ENCODE peak calls at places on chromosomes 6 and 20, in four cellular contexts. G is HepG2, D is GM12878, V is K562. J is an unnamed sample.

GRCh38 chr6:109420751-109421150 is 19.7 kb downstream of the PPIL6 start:
- DNase-seq in G (no peak), D (no peak), V (no peak), J (no peak)

GRCh38 chr6:105982761-105983600 is 103.2 kb upstream of the PRDM1 start:
- DNase-seq in G (no peak), D (no peak), V (no peak), J (no peak)

GRCh38 chr6:355809-356208 is 35.7 kb upstream of the IRF4 start:
- DNase-seq in G (no peak), D (no peak), V (no peak), J (no peak)

GRCh38 chr20:896626-897025 is 19.5 kb downstream of the ANGPT4 start:
- DNase-seq in G (no peak), D (no peak), V (no peak), J (no peak)

GRCh38 chr6:41427642-41428401 is 92.4 kb downstream of the NCR2 start:
- DNase-seq in G (peak), D (no peak), V (no peak), J (peak)

GRCh38 chr20:1569417-1569861 is 11.9 kb upstream of the SIRPD start:
- DNase-seq in G (peak), D (no peak), V (peak), J (no peak)

GRCh38 chr6:107511410-107512070 is 21.6 kb downstream of the SOBP start:
- DNase-seq in G (no peak), D (no peak), V (no peak), J (no peak)

GRCh38 chr6:99993533-99994251 is at the start of gene MCHR2:
- DNase-seq in G (no peak), D (no peak), V (no peak), J (peak)

GRCh38 chr20:11849270-11849920 is 68.3 kb upstream of the BTBD3 start:
- DNase-seq in G (no peak), D (no peak), V (no peak), J (no peak)

GRCh38 chr6:79307321-79308036 is 73.0 kb upstream of the HMGN3 start:
- DNase-seq in G (peak), D (no peak), V (no peak), J (no peak)

GRCh38 chr6:158660331-158660730 is 10.5 kb downstream of the SYTL3 start:
- DNase-seq in G (no peak), D (no peak), V (peak), J (peak)

GRCh38 chr6:37187321-37188022 is 17.5 kb downstream of the PIM1 start:
- DNase-seq in G (no peak), D (no peak), V (no peak), J (no peak)

GRCh38 chr6:170011233-170012142 is 260.1 kb downstream of the ERMARD start:
- DNase-seq in G (no peak), D (no peak), V (no peak), J (no peak)

GRCh38 chr20:10006461-10006860 is 28.3 kb upstream of the ANKEF1 start:
- DNase-seq in G (no peak), D (no peak), V (no peak), J (no peak)

GRCh38 chr20:45300961-45301360 is 5.7 kb upstream of the RBPJL start:
- DNase-seq in G (peak), D (no peak), V (peak), J (peak)

GRCh38 chr6:144434308-144434990 is 149.3 kb downstream of the UTRN start:
- DNase-seq in G (no peak), D (no peak), V (no peak), J (no peak)

GRCh38 chr6:170208651-170209353 is 82.1 kb downstream of the DLL1 start:
- DNase-seq in G (no peak), D (no peak), V (no peak), J (no peak)

GRCh38 chr6:87407531-87407895 is 259 bp upstream of the CFAP206 start:
- DNase-seq in G (no peak), D (no peak), V (no peak), J (no peak)

GRCh38 chr6:6881438-6882267 is 226.1 kb upstream of the RREB1 start:
- DNase-seq in G (no peak), D (no peak), V (no peak), J (no peak)

GRCh38 chr6:160428818-160429744 is 80.9 kb downstream of the SLC22A3 start:
- DNase-seq in G (no peak), D (no peak), V (no peak), J (peak)

GRCh38 chr20:36373089-36373488 is 67.0 kb downstream of the DLGAP4 start:
- DNase-seq in G (no peak), D (no peak), V (no peak), J (no peak)

GRCh38 chr6:166515072-166515810 is 71.2 kb downstream of the RAMACL start:
- DNase-seq in G (peak), D (no peak), V (peak), J (no peak)

GRCh38 chr6:116382587-116382986 is 11.8 kb downstream of the DSE start:
- DNase-seq in G (no peak), D (no peak), V (no peak), J (no peak)

GRCh38 chr6:26197736-26198625 is 110.8 kb downstream of the HFE start:
- DNase-seq in G (peak), D (no peak), V (no peak), J (no peak)

GRCh38 chr20:3141757-3142156 is 17.9 kb downstream of the FASTKD5 start:
- DNase-seq in G (no peak), D (no peak), V (no peak), J (no peak)

GRCh38 chr20:58421497-58421850 is 32.4 kb downstream of the VAPB start:
- DNase-seq in G (no peak), D (no peak), V (no peak), J (no peak)

GRCh38 chr6:168088161-168089106 is 9.4 kb upstream of the FRMD1 start:
- DNase-seq in G (peak), D (no peak), V (no peak), J (peak)
- TF ChIP-seq CBFB in G (no peak), D (no peak), V (no peak), J (no peak)

DNA sequence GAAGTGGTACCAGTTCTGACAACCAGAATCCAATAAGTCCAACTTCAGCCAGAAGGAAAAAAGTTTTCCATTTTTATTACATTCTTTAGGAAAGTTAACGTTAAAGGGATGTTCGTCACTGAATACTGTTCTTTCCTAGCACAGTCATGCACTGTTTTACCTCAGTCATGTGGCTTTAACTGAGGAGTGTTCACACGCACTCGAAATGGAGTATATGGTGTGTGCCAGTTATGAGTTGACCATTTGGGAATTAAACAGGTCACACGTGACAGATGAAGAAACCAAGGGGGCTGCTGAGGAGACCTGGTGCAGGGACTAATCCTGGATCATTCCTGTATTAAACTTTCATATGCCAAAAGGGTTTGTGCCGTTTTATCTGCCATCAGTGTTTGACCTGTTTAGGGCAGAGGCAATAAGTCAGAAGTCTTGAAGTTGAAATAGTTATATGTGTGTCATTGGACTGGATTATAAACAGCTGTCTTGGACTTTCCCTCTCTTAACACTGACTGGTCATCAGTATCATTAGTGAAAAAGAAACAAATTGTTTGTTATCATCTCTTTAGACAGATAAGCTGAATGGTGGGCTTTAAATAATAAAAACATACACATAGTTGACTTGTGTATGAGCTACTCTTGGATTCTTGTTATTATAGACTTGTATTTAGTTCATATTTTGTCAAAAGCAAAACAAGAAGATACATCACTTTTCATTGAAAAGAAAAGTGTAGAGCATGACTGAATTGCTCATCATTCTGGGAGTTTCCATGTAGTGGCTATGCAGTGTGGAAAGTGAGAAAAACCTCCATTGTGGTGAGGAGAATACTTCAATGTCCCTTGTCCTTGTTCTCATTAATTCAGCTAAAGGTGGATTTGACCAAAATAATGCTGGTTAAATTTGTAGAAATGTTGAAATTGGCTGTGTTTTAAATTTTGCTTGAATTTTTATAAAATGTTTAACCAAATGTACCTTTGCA is 123.5 kb upstream of the SAMD5 start:
- DNase-seq in G (no peak), D (no peak), V (no peak), J (no peak)
- TF ChIP-seq CREB1 in G (no peak), D (peak), V (no peak), J (no peak)

GRCh38 chr6:38799529-38800184 is 84.5 kb downstream of the DNAH8 start:
- DNase-seq in G (no peak), D (no peak), V (no peak), J (no peak)

GRCh38 chr6:38794682-38795081 is 79.6 kb downstream of the DNAH8 start:
- DNase-seq in G (no peak), D (no peak), V (no peak), J (no peak)

GRCh38 chr6:38796006-38796405 is 80.9 kb downstream of the DNAH8 start:
- DNase-seq in G (no peak), D (no peak), V (no peak), J (no peak)

GRCh38 chr6:38797391-38797790 is 82.3 kb downstream of the DNAH8 start:
- DNase-seq in G (no peak), D (no peak), V (no peak), J (no peak)

DNA sequence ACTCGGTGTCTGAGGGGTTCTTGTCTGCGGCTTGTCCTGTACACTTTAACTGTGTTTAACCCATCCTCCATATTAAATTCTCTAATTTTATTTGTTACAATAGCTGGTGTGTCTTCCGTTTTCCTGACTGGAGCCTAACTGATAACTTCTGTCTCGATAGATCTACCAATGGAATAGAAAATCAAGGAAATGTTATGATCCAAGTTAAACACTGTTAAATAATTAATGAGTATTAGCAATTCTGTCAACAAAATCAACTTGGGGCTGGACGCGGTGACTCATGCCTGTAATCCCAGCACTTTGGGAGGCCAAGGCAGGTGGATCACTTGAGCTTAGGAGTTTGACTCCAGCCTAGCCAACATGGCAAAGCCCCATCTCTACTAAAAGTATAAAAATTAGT is 81.7 kb downstream of the DNAH8 start:
- DNase-seq in G (no peak), D (no peak), V (no peak), J (no peak)
- TF ChIP-seq CBFB in G (no peak), D (no peak), V (no peak), J (no peak)

GRCh38 chr20:46344488-46345162 is 36.3 kb upstream of the CDH22 start:
- DNase-seq in G (no peak), D (no peak), V (no peak), J (no peak)

GRCh38 chr20:46342045-46342378 is 33.7 kb upstream of the CDH22 start:
- DNase-seq in G (no peak), D (no peak), V (no peak), J (no peak)

GRCh38 chr20:46343358-46344357 is 35.4 kb upstream of the CDH22 start:
- DNase-seq in G (no peak), D (no peak), V (no peak), J (no peak)

GRCh38 chr20:46342451-46343357 is 34.4 kb upstream of the CDH22 start:
- DNase-seq in G (no peak), D (no peak), V (no peak), J (no peak)

GRCh38 chr20:46341374-46342044 is 33.2 kb upstream of the CDH22 start:
- DNase-seq in G (no peak), D (no peak), V (no peak), J (no peak)
- TF ChIP-seq CREB1 in G (no peak), D (no peak), V (no peak), J (no peak)

GRCh38 chr6:119109654-119110325 is 31.3 kb upstream of the FAM184A start:
- DNase-seq in G (no peak), D (no peak), V (no peak), J (no peak)

GRCh38 chr6:119105262-119105661 is 26.8 kb upstream of the FAM184A start:
- DNase-seq in G (no peak), D (no peak), V (no peak), J (no peak)

GRCh38 chr6:119108076-119108475 is 29.6 kb upstream of the FAM184A start:
- DNase-seq in G (no peak), D (no peak), V (no peak), J (no peak)

GRCh38 chr6:119112856-119113530 is 34.5 kb upstream of the FAM184A start:
- DNase-seq in G (no peak), D (no peak), V (no peak), J (no peak)

GRCh38 chr6:119110601-119111548 is 32.4 kb upstream of the FAM184A start:
- DNase-seq in G (peak), D (peak), V (peak), J (peak)
- TF ChIP-seq CBFB in G (no peak), D (no peak), V (no peak), J (no peak)

GRCh38 chr20:62652051-62652893 is 10.0 kb downstream of the SLCO4A1 start:
- DNase-seq in G (peak), D (peak), V (peak), J (peak)
- TF ChIP-seq CREB1 in G (no peak), D (peak), V (no peak), J (no peak)